ENCODE peak calls at places on chromosomes 4 and X, in nine cellular contexts. U is left lung; C is breast epithelium; V is fibroblast of lung; B is CD4-positive, CD25-positive, alpha-beta regulatory T cell; E is neural progenitor cell; Q is CD4-positive, alpha-beta memory T cell; D is CD8-positive, alpha-beta memory T cell; N is Karpas-422. O is an unnamed sample.

GRCh38 chr4:78379991-78380739 is 171.4 kb upstream of the ANXA3 start:
- DNase-seq in U (no peak), C (no peak), V (peak; percentile 40), B (no peak), E (no peak), Q (no peak), D (no peak), N (no peak), O (no peak)

GRCh38 chr4:94348705-94349104 is 6.1 kb upstream of the HPGDS start:
- DNase-seq in U (no peak), C (no peak), V (no peak), B (no peak), E (no peak), Q (no peak), D (no peak), N (no peak), O (no peak)

GRCh38 chrX:9829308-9830267 is 43.4 kb downstream of the SHROOM2 start:
- DNase-seq in U (no peak), C (no peak), V (peak; percentile 66), B (peak; percentile 19), E (no peak), Q (no peak), D (no peak), N (no peak), O (no peak)

GRCh38 chr4:169341490-169341889 is 70.7 kb upstream of the SH3RF1 start:
- DNase-seq in U (peak; percentile 46), C (no peak), V (peak; percentile 92), B (no peak), E (no peak), Q (no peak), D (no peak), N (no peak), O (peak; percentile 81)

GRCh38 chrX:123077671-123078070 is 106.4 kb upstream of the GRIA3 start:
- DNase-seq in U (no peak), C (no peak), V (no peak), B (no peak), E (no peak), Q (no peak), D (no peak), N (no peak), O (no peak)

GRCh38 chrX:48785156-48785524 is 1.2 kb upstream of the GATA1 start:
- DNase-seq in U (no peak), C (no peak), V (no peak), B (no peak), E (no peak), Q (no peak), D (no peak), N (no peak), O (no peak)

GRCh38 chr4:96913437-96914075 is 1073.7 kb downstream of the PDHA2 start:
- DNase-seq in U (no peak), C (no peak), V (no peak), B (no peak), E (peak; percentile 24), Q (no peak), D (no peak), N (no peak), O (no peak)

GRCh38 chr4:154230091-154230490 is 261.5 kb downstream of the DCHS2 start:
- DNase-seq in U (no peak), C (no peak), V (no peak), B (no peak), E (no peak), Q (no peak), D (no peak), N (no peak), O (no peak)

GRCh38 chrX:38694394-38694793 is 106.9 kb upstream of the MID1IP1 start:
- DNase-seq in U (no peak), C (no peak), V (peak; percentile 13), B (no peak), E (no peak), Q (no peak), D (no peak), N (no peak), O (no peak)

GRCh38 chr4:66639361-66639760 is 905.9 kb downstream of the CENPC start:
- DNase-seq in U (no peak), C (no peak), V (no peak), B (no peak), E (no peak), Q (no peak), D (no peak), N (no peak), O (no peak)

GRCh38 chr4:102713096-102713495 is 47.7 kb downstream of the MANBA start:
- DNase-seq in U (no peak), C (no peak), V (peak; percentile 33), B (no peak), E (no peak), Q (no peak), D (no peak), N (no peak), O (no peak)

GRCh38 chrX:70613295-70613694 is 168.7 kb downstream of the DLG3 start:
- DNase-seq in U (no peak), C (no peak), V (no peak), B (no peak), E (no peak), Q (no peak), D (no peak), N (no peak), O (no peak)

GRCh38 chr4:8038702-8039251 is 99.1 kb upstream of the AFAP1 start:
- DNase-seq in U (no peak), C (no peak), V (no peak), B (no peak), E (no peak), Q (no peak), D (no peak), N (no peak), O (no peak)

GRCh38 chr4:114343015-114343414 is 255.6 kb upstream of the UGT8 start:
- DNase-seq in U (no peak), C (no peak), V (no peak), B (no peak), E (no peak), Q (no peak), D (no peak), N (no peak), O (no peak)

DNA sequence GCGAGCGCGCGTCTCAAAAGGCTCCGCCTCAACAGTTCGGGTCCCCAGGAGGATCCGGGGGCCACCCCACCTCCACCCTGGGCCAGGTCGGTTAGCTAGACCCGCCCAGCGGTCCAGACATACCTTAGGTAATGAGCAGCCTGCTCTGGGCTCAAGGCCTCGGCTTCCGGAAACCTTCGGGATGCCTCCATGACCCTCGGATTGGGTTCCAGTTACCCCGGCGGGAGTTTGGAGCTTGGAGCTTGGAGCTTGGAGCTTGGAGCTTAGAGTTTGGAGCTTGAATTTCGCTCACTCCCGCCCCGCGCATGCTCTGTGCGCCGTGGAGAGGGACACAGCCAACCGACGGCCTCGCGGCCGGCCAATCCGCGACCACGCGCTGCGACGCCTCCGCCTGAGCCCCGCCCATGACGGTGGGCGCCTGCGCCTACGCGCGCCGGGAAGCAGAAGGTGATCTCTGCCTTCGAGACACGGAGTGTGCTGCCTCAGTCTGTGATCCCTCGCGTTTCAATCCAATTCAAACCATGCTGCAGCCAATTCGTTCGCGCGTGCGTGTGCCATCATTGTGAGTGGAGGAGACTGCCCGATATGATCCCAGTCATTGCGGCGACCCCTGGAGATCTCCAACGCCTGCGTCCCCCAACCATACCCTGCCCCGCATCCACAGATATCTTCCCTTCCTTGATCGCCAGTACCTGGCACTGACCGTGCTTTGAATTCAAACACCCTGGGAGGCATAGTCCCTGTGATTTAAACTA is at the start of gene ERCC6L:
- DNase-seq in U (peak; percentile 95), C (peak; percentile 81), V (peak; percentile 82), B (peak; percentile 90), E (peak; percentile 92), Q (peak; percentile 84), D (peak; percentile 81), N (peak; percentile 93), O (peak; percentile 55)
- H3K4me3 ChIP-seq in U (peak within 1 kb of the TSS; percentile 11), C (peak within 1 kb of the TSS; percentile 33), V (peak within 1 kb of the TSS; percentile 44), B (peak within 1 kb of the TSS; percentile 67), E (peak within 1 kb of the TSS; percentile 67), Q (peak within 1 kb of the TSS; percentile 52), D (peak within 1 kb of the TSS; percentile 63), N (peak within 1 kb of the TSS; percentile 71), O (peak within 1 kb of the TSS; percentile 57)

DNA sequence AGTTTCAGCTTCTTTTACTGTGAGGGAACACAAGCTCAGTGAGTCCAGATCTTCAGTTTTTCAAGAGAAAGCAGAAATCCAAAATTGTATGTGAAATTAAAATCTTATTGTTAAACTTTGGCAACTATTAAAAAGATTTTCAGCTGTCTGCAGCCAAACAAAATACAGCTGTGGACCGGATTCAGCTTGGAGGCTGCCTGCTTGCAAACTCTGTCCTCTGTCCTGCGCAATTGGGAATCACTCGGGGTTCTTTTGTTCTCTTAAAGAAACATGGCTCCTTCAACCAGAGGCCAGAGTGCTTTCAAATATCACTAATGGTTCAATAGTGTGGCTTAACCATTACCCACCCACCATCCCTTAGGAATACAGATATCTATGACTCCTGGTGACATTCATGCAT is 201.2 kb downstream of the CHIC2 start:
- DNase-seq in U (no peak), C (no peak), V (peak; percentile 86), B (no peak), E (no peak), Q (no peak), D (no peak), N (no peak), O (no peak)
- H3K9me3 ChIP-seq in U (no peaks in the 10 kb centered on the region), C (no peaks in the 10 kb centered on the region), V (no peaks in the 10 kb centered on the region), B (no peaks in the 10 kb centered on the region), E (no peaks in the 10 kb centered on the region), Q (no peaks in the 10 kb centered on the region), D (no peaks in the 10 kb centered on the region), N (no peaks in the 10 kb centered on the region), O (peaks cover 3% of the 10 kb centered on the region)

GRCh38 chr4:152289963-152290362 is 245.9 kb downstream of the FBXW7 start:
- DNase-seq in U (no peak), C (no peak), V (no peak), B (no peak), E (no peak), Q (no peak), D (no peak), N (no peak), O (no peak)

GRCh38 chr4:152293527-152293926 is 242.4 kb downstream of the FBXW7 start:
- DNase-seq in U (no peak), C (no peak), V (no peak), B (no peak), E (no peak), Q (no peak), D (no peak), N (no peak), O (no peak)

GRCh38 chr4:152294331-152294730 is 241.6 kb downstream of the FBXW7 start:
- DNase-seq in U (no peak), C (no peak), V (no peak), B (no peak), E (no peak), Q (no peak), D (no peak), N (no peak), O (no peak)

DNA sequence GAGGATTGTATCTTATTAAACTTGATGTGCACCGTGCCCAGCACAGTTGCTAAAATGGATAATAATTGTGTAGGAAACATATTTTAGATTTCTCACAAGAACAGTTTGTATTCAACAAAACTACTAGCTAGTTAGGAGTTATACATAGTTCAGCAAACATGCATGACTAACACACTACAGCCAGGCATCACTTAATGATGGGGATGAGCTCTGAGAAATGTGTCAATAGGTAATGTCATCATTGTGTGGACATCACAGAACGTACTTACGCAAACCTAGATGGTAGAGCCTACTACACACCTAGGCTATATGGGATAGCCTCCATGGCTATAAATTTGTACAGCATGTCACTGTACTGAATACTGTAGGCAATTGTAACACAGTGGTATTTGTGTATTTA is 245.4 kb downstream of the FBXW7 start:
- DNase-seq in U (no peak), C (no peak), V (no peak), B (no peak), E (no peak), Q (no peak), D (no peak), N (no peak), O (no peak)
- H3K27me3 ChIP-seq in U (no peaks in the 10 kb centered on the region), C (no peaks in the 10 kb centered on the region), V (no peaks in the 10 kb centered on the region), B (no peaks in the 10 kb centered on the region), E (no peaks in the 10 kb centered on the region), Q (no peaks in the 10 kb centered on the region), D (no peaks in the 10 kb centered on the region), N (peaks cover 2% of the 10 kb centered on the region), O (peaks cover 5% of the 10 kb centered on the region)

GRCh38 chr4:139267301-139267700 is 12.7 kb downstream of the MGARP start:
- DNase-seq in U (no peak), C (no peak), V (no peak), B (no peak), E (no peak), Q (no peak), D (no peak), N (no peak), O (no peak)
- H3K4me3 ChIP-seq in U (no peak overlapping the region), C (no peak overlapping the region), V (no peak overlapping the region), B (peak overlapping the region; percentile 76), E (no peak overlapping the region), Q (no peak overlapping the region), D (no peak overlapping the region), N (peak overlapping the region; percentile 55), O (no peak overlapping the region)

O was measured in AG04450.